ENCODE peak calls at places on chromosomes 13 and 19, in eight cellular contexts. U is MCF 10A; E is AG09319; J is stimulated activated CD4-positive, alpha-beta T cell treated with anti-CD3 and anti-CD28 coated beads, Interleukin-4, amount 100 ng/mL, for 24 hours; H is left cardiac atrium; M is HTR-8/SVneo; A is iris pigment epithelial cell; B is hippocampal formation. P is an unnamed sample.
A peak's percentile ranks its signal among the peaks of the same experiment; 100 is the strongest.

GRCh38 chr13:37023871-37024270 is 23.3 kb downstream of the EXOSC8 start:
- DNase-seq in U (peak; percentile 9), E (no peak), J (no peak), H (no peak), M (no peak), A (peak; percentile 88), B (no peak), P (no peak)

GRCh38 chr13:52377898-52378297 is 28.1 kb downstream of the THSD1 start:
- DNase-seq in U (no peak), E (no peak), J (no peak), H (no peak), M (no peak), A (no peak), B (no peak), P (no peak)

GRCh38 chr19:35011091-35011689 is 11.1 kb downstream of the GRAMD1A start:
- DNase-seq in U (no peak), E (no peak), J (no peak), H (no peak), M (no peak), A (no peak), B (no peak), P (no peak)

GRCh38 chr13:45238945-45239795 is 38.3 kb upstream of the KCTD4 start:
- DNase-seq in U (peak; percentile 78), E (no peak), J (no peak), H (no peak), M (no peak), A (peak; percentile 72), B (no peak), P (no peak)

GRCh38 chr13:43167058-43167457 is 143.7 kb downstream of the DNAJC15 start:
- DNase-seq in U (no peak), E (no peak), J (no peak), H (no peak), M (no peak), A (no peak), B (no peak), P (no peak)

GRCh38 chr19:31378404-31378803 is 29.2 kb upstream of the TSHZ3 start:
- DNase-seq in U (peak; percentile 2), E (peak; percentile 88), J (no peak), H (peak; percentile 42), M (peak; percentile 7), A (peak; percentile 73), B (no peak), P (no peak)

GRCh38 chr19:11179716-11180297 is 17.5 kb downstream of the KANK2 start:
- DNase-seq in U (no peak), E (no peak), J (no peak), H (no peak), M (no peak), A (no peak), B (no peak), P (no peak)

GRCh38 chr13:68234278-68234677 is 1004.1 kb upstream of the PCDH9 start:
- DNase-seq in U (peak; percentile 28), E (no peak), J (no peak), H (no peak), M (no peak), A (peak; percentile 25), B (no peak), P (no peak)

GRCh38 chr19:19758164-19758563 is 25.3 kb upstream of the ZNF14 start:
- DNase-seq in U (no peak), E (no peak), J (no peak), H (no peak), M (no peak), A (no peak), B (no peak), P (no peak)

P was measured in cerebellar cortex.